ENCODE peak calls at places on chromosomes 2 and 18, in ten cellular contexts. N, P, Z, M, L, Y, X, S, Q and B are unnamed samples.
A peak's percentile ranks its signal among the peaks of the same experiment; 100 is the strongest.

GRCh38 chr2:30862054-30862651 is 54.9 kb upstream of the CAPN13 start:
- DNase-seq in X (no peak), Q (peak; percentile 57), P (peak; percentile 55), Z (peak; percentile 71), M (peak; percentile 49), L (no peak), N (peak; percentile 38), S (no peak), Y (no peak), B (peak; percentile 44)

GRCh38 chr2:238238311-238238765 is 1.5 kb downstream of the HES6 start:
- DNase-seq in N (no peak), Z (no peak), X (no peak), P (no peak), Y (no peak), M (no peak), L (no peak), Q (no peak), S (no peak), B (no peak)

GRCh38 chr18:48490641-48491040 is 48.2 kb upstream of the CTIF start:
- DNase-seq in P (no peak), S (no peak), M (no peak), L (no peak), X (no peak), Z (no peak), Q (no peak), N (no peak), Y (no peak), B (no peak)

GRCh38 chr2:12884713-12885282 is 168.1 kb downstream of the TRIB2 start:
- DNase-seq in Q (peak; percentile 8), M (no peak), Z (no peak), P (peak; percentile 18), Y (peak; percentile 77), N (no peak), X (no peak), L (no peak), S (peak; percentile 74), B (no peak)

GRCh38 chr2:36492216-36492945 is 105.6 kb downstream of the FEZ2 start:
- DNase-seq in X (no peak), Y (no peak), P (no peak), S (no peak), L (no peak), Q (no peak), N (no peak), M (no peak), Z (no peak), B (no peak)

GRCh38 chr18:77141401-77142118 is 9.0 kb upstream of the MBP start:
- DNase-seq in L (peak; percentile 12), P (no peak), Z (no peak), X (peak; percentile 80), Q (no peak), N (no peak), M (no peak), Y (no peak), S (no peak), B (no peak)

GRCh38 chr2:192195548-192196418 is 1.1 kb upstream of the TMEFF2 start:
- DNase-seq in L (no peak), Y (peak; percentile 56), Z (peak; percentile 25), N (no peak), S (peak; percentile 62), Q (peak; percentile 3), X (no peak), P (no peak), M (no peak), B (no peak)

GRCh38 chr2:164606557-164606956 is 14.7 kb downstream of the GRB14 start:
- DNase-seq in L (no peak), Z (no peak), Q (no peak), P (no peak), S (no peak), M (no peak), X (no peak), Y (no peak), N (no peak), B (no peak)

GRCh38 chr18:2847341-2848144 is 737 bp downstream of the EMILIN2 start:
- DNase-seq in P (no peak), Z (no peak), Y (peak; percentile 70), M (no peak), S (peak; percentile 68), N (no peak), X (peak; percentile 60), Q (peak; percentile 61), L (no peak), B (peak; percentile 57)

GRCh38 chr18:63850010-63850409 is 37.5 kb upstream of the SERPINB2 start:
- DNase-seq in P (peak; percentile 32), S (no peak), L (no peak), Q (no peak), M (no peak), N (peak; percentile 23), Y (no peak), Z (no peak), X (no peak), B (no peak)

GRCh38 chr2:211247751-211248150 is 691.4 kb downstream of the CPS1 start:
- DNase-seq in Y (no peak), S (no peak), N (no peak), X (no peak), L (no peak), Q (no peak), M (no peak), Z (no peak), P (no peak), B (no peak)

GRCh38 chr2:211251016-211251415 is 694.6 kb downstream of the CPS1 start:
- DNase-seq in P (no peak), X (no peak), N (no peak), M (no peak), L (no peak), S (no peak), Y (no peak), Q (no peak), Z (no peak), B (no peak)

GRCh38 chr2:211248841-211249240 is 692.4 kb downstream of the CPS1 start:
- DNase-seq in S (no peak), L (no peak), Q (no peak), N (no peak), X (no peak), P (peak; percentile 0), Y (no peak), M (no peak), Z (no peak), B (no peak)
- TF ChIP-seq POLR2AphosphoS5 in S (no peak), L (no peak), Q (no peak), N (no peak), X (no peak), P (no peak), Y (no peak), M (no peak), Z (no peak), B (no peak)

GRCh38 chr2:131046580-131047274 is 46.5 kb downstream of the FAM168B start:
- DNase-seq in S (peak; percentile 60), Q (no peak), X (no peak), Y (peak; percentile 50), M (no peak), N (no peak), Z (peak; percentile 15), P (no peak), L (no peak), B (no peak)
- TF ChIP-seq POLR2A in S (no peak), Q (no peak), X (no peak), Y (no peak), M (no peak), N (no peak), Z (no peak), P (no peak), L (no peak), B (no peak)

DNA sequence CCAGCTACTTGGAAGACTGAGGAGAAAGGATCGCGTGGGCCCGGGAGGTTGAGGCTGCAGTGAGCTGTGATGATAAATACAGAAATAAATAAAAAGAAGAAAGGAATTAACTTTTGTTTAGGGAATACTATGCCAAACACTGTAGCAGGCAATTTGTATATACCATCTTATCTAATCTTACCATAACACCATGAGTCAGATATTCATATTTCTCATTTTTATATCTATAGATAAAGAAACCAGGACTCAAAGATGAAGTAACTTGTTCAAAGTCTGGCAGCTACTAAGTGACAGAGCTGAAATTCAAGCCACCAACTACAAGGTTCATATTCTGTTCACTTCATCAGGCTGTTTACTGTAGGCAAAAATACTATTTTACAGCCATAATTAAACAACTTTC is 119.2 kb upstream of the SLC39A10 start:
- DNase-seq in Q (no peak), Y (no peak), S (no peak), Z (no peak), X (no peak), M (no peak), N (no peak), L (no peak), P (no peak), B (no peak)
- TF ChIP-seq POLR2AphosphoS5 in Q (no peak), Y (no peak), S (no peak), Z (no peak), X (no peak), M (no peak), N (no peak), L (no peak), P (no peak), B (no peak)

GRCh38 chr2:224982910-224983688 is 59.2 kb downstream of the DOCK10 start:
- DNase-seq in X (no peak), Y (no peak), L (no peak), P (no peak), S (no peak), M (peak; percentile 33), Z (peak; percentile 31), Q (no peak), N (no peak), B (no peak)
- TF ChIP-seq POLR2A in X (no peak), Y (no peak), L (no peak), P (no peak), S (no peak), M (no peak), Z (no peak), Q (no peak), N (no peak), B (no peak)

GRCh38 chr2:20040489-20041172 is 10.8 kb downstream of the LAPTM4A start:
- DNase-seq in Q (no peak), L (no peak), X (no peak), S (no peak), P (no peak), Z (no peak), Y (no peak), N (no peak), M (no peak), B (no peak)
- TF ChIP-seq POLR2AphosphoS5 in Q (no peak), L (no peak), X (no peak), S (no peak), P (no peak), Z (no peak), Y (no peak), N (no peak), M (no peak), B (no peak)